ENCODE peak calls at places on chromosomes 13 and 19, in six cellular contexts. N is thoracic aorta, L is ELR, E is stromal cell of bone marrow, X is progenitor cell of endocrine pancreas, K is OCI-LY7. D is an unnamed sample.

GRCh38 chr13:21106089-21106488 is 44.7 kb upstream of the LATS2 start:
- DNase-seq in E (peak; percentile 39), L (peak; percentile 78), K (no peak), X (no peak), N (no peak), D (peak; percentile 31)

GRCh38 chr19:9834726-9835506 is at the start of gene PIN1:
- DNase-seq in L (peak; percentile 99), N (peak; percentile 97), E (peak; percentile 98), K (peak; percentile 99), X (peak; percentile 99), D (peak; percentile 93)

GRCh38 chr19:29672933-29673336 is 7.7 kb downstream of the PLEKHF1 start:
- DNase-seq in E (no peak), L (no peak), K (peak; percentile 24), N (no peak), X (no peak), D (no peak)

GRCh38 chr13:78655906-78656305 is 3.0 kb downstream of the OBI1 start:
- DNase-seq in E (no peak), K (no peak), L (no peak), N (no peak), X (no peak), D (no peak)

GRCh38 chr19:16078311-16078758 is 2.0 kb downstream of the TPM4 start:
- DNase-seq in X (no peak), N (no peak), E (peak; percentile 76), L (peak; percentile 86), K (peak; percentile 54), D (no peak)

GRCh38 chr19:55633866-55634265 is 6.9 kb upstream of the ZNF580 start:
- DNase-seq in L (no peak), X (no peak), E (no peak), N (no peak), K (no peak), D (no peak)

GRCh38 chr13:75489502-75490263 is 7.7 kb upstream of the TBC1D4 start:
- DNase-seq in K (no peak), E (no peak), X (no peak), L (peak; percentile 77), N (no peak), D (peak; percentile 54)

GRCh38 chr13:110713981-110714797 is 689 bp downstream of the ING1 start:
- DNase-seq in X (peak; percentile 35), K (peak; percentile 74), L (peak; percentile 56), E (peak; percentile 19), N (no peak), D (no peak)

GRCh38 chr19:17390665-17391370 is 3.2 kb downstream of the CCDC194 start:
- DNase-seq in N (peak; percentile 71), L (peak; percentile 94), E (peak; percentile 76), K (peak; percentile 88), X (peak; percentile 87), D (peak; percentile 43)

GRCh38 chr19:18020212-18021067 is 12.5 kb downstream of the ARRDC2 start:
- DNase-seq in E (no peak), N (peak; percentile 77), L (peak; percentile 34), X (no peak), K (no peak), D (no peak)

GRCh38 chr13:39881887-39882286 is 226.4 kb downstream of the COG6 start:
- DNase-seq in N (no peak), X (no peak), L (peak; percentile 50), E (no peak), K (no peak), D (peak; percentile 29)

GRCh38 chr13:36531746-36532486 is 99.6 kb downstream of the CCNA1 start:
- DNase-seq in N (no peak), X (no peak), L (peak; percentile 2), E (peak; percentile 29), K (no peak), D (peak; percentile 1)

GRCh38 chr13:31195616-31196015 is 4.2 kb upstream of the B3GLCT start:
- DNase-seq in K (no peak), E (no peak), L (no peak), X (no peak), N (no peak), D (no peak)

GRCh38 chr19:46892252-46893179 is 31.7 kb downstream of the ARHGAP35 start:
- DNase-seq in L (no peak), E (no peak), X (no peak), K (peak; percentile 71), N (no peak), D (no peak)

GRCh38 chr13:39407786-39408185 is 195.2 kb downstream of the LHFPL6 start:
- DNase-seq in E (no peak), X (no peak), K (no peak), L (no peak), N (no peak), D (no peak)

GRCh38 chr19:51460164-51460992 is 2.1 kb upstream of the SIGLEC8 start:
- DNase-seq in E (no peak), K (peak; percentile 43), N (no peak), X (no peak), L (peak; percentile 28), D (no peak)

GRCh38 chr13:98997738-98998641 is 20.1 kb upstream of the DOCK9 start:
- DNase-seq in N (no peak), K (no peak), X (no peak), E (no peak), L (peak; percentile 74), D (no peak)

GRCh38 chr13:110463876-110464510 is 97.5 kb downstream of the RAB20 start:
- DNase-seq in K (no peak), L (no peak), N (no peak), E (peak; percentile 11), X (no peak), D (no peak)

GRCh38 chr19:8600064-8600463 is 10.5 kb downstream of the ADAMTS10 start:
- DNase-seq in N (no peak), X (no peak), K (no peak), E (no peak), L (no peak), D (no peak)

GRCh38 chr19:40486017-40486416 is 19.2 kb downstream of the SPTBN4 start:
- DNase-seq in N (no peak), E (no peak), X (no peak), K (no peak), L (no peak), D (no peak)

GRCh38 chr19:2634228-2634951 is 68.1 kb downstream of the GNG7 start:
- DNase-seq in N (peak; percentile 63), K (no peak), E (no peak), X (no peak), L (no peak), D (no peak)

GRCh38 chr19:18737954-18738351 is 53.2 kb downstream of the COMP start:
- DNase-seq in K (no peak), X (no peak), E (no peak), L (no peak), N (no peak), D (no peak)

GRCh38 chr13:40221131-40221459 is 445.3 kb downstream of the FOXO1 start:
- DNase-seq in N (no peak), E (no peak), L (no peak), K (no peak), X (no peak), D (no peak)

GRCh38 chr13:107459430-107459829 is 755.9 kb downstream of the LIG4 start:
- DNase-seq in N (no peak), E (no peak), K (no peak), X (no peak), L (no peak), D (peak; percentile 64)

GRCh38 chr19:7879102-7879770 is 5.0 kb upstream of the PRR36 start:
- DNase-seq in K (no peak), X (no peak), N (no peak), L (no peak), E (no peak), D (no peak)

GRCh38 chr19:55305491-55305890 is 19.6 kb downstream of the TMEM150B start:
- DNase-seq in E (no peak), X (no peak), K (peak; percentile 80), L (peak; percentile 57), N (no peak), D (no peak)

GRCh38 chr13:51816604-51817254 is 12.8 kb upstream of the DHRS12 start:
- DNase-seq in N (no peak), K (no peak), X (no peak), L (peak; percentile 27), E (no peak), D (no peak)

GRCh38 chr13:100473493-100474044 is 115.0 kb downstream of the GGACT start:
- DNase-seq in N (no peak), L (no peak), X (no peak), K (no peak), E (no peak), D (no peak)

D was measured in AG09309.